ENCODE peak calls at places on chromosomes 6 and 20, in five cellular contexts. Z, Q, N, C and M are unnamed samples.
A peak's percentile ranks its signal among the peaks of the same experiment; 100 is the strongest.

GRCh38 chr6:32980488-32981038 is 12.2 kb downstream of the BRD2 start:
- DNase-seq in Z (no peak), N (no peak), Q (no peak), C (no peak), M (no peak)

GRCh38 chr6:134589512-134589911 is 271.6 kb upstream of the SGK1 start:
- DNase-seq in Q (no peak), Z (no peak), C (no peak), N (no peak), M (no peak)

GRCh38 chr20:41183831-41184230 is 46.5 kb downstream of the PLCG1 start:
- DNase-seq in C (no peak), Z (no peak), N (no peak), Q (no peak), M (no peak)

GRCh38 chr6:38283734-38284362 is 355.9 kb downstream of the BTBD9 start:
- DNase-seq in N (no peak), C (no peak), Q (no peak), Z (no peak), M (no peak)

GRCh38 chr6:119205911-119206617 is 127.6 kb upstream of the FAM184A start:
- DNase-seq in C (no peak), Z (no peak), N (no peak), Q (no peak), M (no peak)

GRCh38 chr6:13119549-13119948 is 208.8 kb downstream of the TBC1D7 start:
- DNase-seq in Q (no peak), C (no peak), N (no peak), Z (no peak), M (no peak)

GRCh38 chr6:154537486-154537885 is 27.0 kb upstream of the CNKSR3 start:
- DNase-seq in Q (no peak), Z (no peak), N (no peak), C (no peak), M (no peak)

GRCh38 chr6:12892201-12892600 is 175.6 kb downstream of the PHACTR1 start:
- DNase-seq in Z (no peak), N (no peak), C (no peak), Q (no peak), M (no peak)

GRCh38 chr6:26432622-26433021 is 7.7 kb upstream of the BTN3A3 start:
- DNase-seq in Q (no peak), N (no peak), Z (no peak), C (no peak), M (peak; percentile 59)

GRCh38 chr6:31202259-31203166 is 32.0 kb upstream of the POU5F1 start:
- DNase-seq in C (no peak), Z (no peak), Q (no peak), N (no peak), M (no peak)
- H3K4me1 ChIP-seq in C (peaks cover 29% of the 10 kb centered on the region), Z (peaks cover 37% of the 10 kb centered on the region), Q (peaks cover 13% of the 10 kb centered on the region), N (peaks cover 6% of the 10 kb centered on the region), M (peaks cover 3% of the 10 kb centered on the region)

GRCh38 chr6:11218077-11218392 is 14.4 kb downstream of the NEDD9 start:
- DNase-seq in Q (no peak), N (no peak), Z (no peak), C (no peak), M (no peak)

GRCh38 chr6:11217360-11218076 is 14.9 kb downstream of the NEDD9 start:
- DNase-seq in Q (no peak), N (no peak), Z (no peak), C (no peak), M (no peak)

GRCh38 chr6:11215773-11216172 is 16.7 kb downstream of the NEDD9 start:
- DNase-seq in C (no peak), Q (no peak), N (no peak), Z (no peak), M (no peak)

GRCh38 chr6:11218827-11219826 is 13.3 kb downstream of the NEDD9 start:
- DNase-seq in N (no peak), C (no peak), Q (no peak), Z (peak; percentile 80), M (no peak)

DNA sequence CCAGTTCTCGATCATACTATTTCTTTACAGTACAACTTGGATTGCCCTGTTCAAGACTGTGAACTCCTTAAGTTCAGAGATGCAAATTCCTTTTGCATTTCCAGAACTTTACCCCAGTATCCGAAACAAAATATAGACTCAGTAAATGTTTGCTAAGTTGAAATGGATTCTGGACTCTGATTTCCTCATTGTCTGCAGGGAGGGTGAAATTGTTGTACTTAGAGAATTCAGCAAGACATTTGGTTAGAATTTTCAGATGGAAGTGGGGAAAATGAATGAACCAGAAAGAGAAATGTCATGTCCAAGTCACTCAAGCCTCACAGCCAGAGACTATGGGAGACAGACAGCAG is 14.0 kb downstream of the NEDD9 start:
- DNase-seq in Z (no peak), N (no peak), C (no peak), Q (no peak), M (no peak)
- H3K27ac ChIP-seq in Z (peak overlapping the region; percentile 80), N (peak overlapping the region; percentile 59), C (no peak overlapping the region), Q (peak overlapping the region; percentile 67), M (peak overlapping the region; percentile 80)

GRCh38 chr6:105526198-105526872 is 123.5 kb upstream of the PREP start:
- DNase-seq in Z (no peak), Q (no peak), N (no peak), C (no peak), M (no peak)
- H3K4me1 ChIP-seq in Z (no peaks in the 10 kb centered on the region), Q (no peaks in the 10 kb centered on the region), N (no peaks in the 10 kb centered on the region), C (no peaks in the 10 kb centered on the region), M (no peaks in the 10 kb centered on the region)

DNA sequence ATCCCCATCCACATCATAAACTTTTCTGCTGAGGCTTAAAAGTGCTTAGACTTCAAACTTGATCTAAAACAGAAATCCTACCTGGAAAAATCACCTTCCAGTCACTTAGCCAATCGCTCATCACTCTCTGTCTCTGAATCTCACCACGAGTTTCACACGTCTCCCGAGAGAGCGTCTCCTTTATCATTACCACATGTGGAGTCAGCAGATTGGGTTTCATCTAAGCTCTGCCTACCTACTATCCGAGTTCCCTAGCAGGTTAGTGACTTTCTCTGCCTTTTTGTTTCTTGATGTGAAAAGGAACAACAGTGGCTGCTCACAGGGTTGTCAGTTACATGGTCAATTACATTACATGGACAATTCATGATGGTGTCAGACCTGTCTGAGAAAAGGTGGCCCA is 286.2 kb downstream of the ESR1 start:
- DNase-seq in N (no peak), Z (no peak), Q (no peak), C (no peak), M (no peak)
- H3K27ac ChIP-seq in N (peak overlapping the region; percentile 81), Z (no peak overlapping the region), Q (peak overlapping the region; percentile 36), C (no peak overlapping the region), M (no peak overlapping the region)